ENCODE peak calls at places on chromosomes 7 and 10, in seven cellular contexts. Y is AG04449, B is esophagus squamous epithelium, C is SK-N-DZ, Q is NCI-H345, L is T-helper 1 cell, O is T-helper 2 cell. S is an unnamed sample.

GRCh38 chr7:105885386-105886111 is 9.2 kb upstream of the ATXN7L1 start:
- DNase-seq in C (no peak), B (no peak), O (no peak), Y (no peak), L (no peak), Q (peak; percentile 72), S (no peak)

GRCh38 chr10:75959209-75959608 is 527.8 kb downstream of the LRMDA start:
- DNase-seq in L (no peak), Q (no peak), C (no peak), Y (peak; percentile 55), O (no peak), B (no peak), S (no peak)

GRCh38 chr7:30683839-30684238 is 1.6 kb upstream of the CRHR2 start:
- DNase-seq in C (no peak), Q (no peak), O (no peak), Y (no peak), B (no peak), L (no peak), S (no peak)

GRCh38 chr10:5948999-5949759 is 28.2 kb downstream of the IL15RA start:
- DNase-seq in L (no peak), C (peak; percentile 64), Y (no peak), Q (peak; percentile 8), O (peak; percentile 32), B (no peak), S (no peak)

GRCh38 chr7:121544726-121545125 is 148.6 kb upstream of the FAM3C start:
- DNase-seq in C (no peak), B (no peak), Q (no peak), Y (peak; percentile 73), O (peak; percentile 78), L (no peak), S (no peak)

GRCh38 chr10:110163841-110164240 is 43.6 kb upstream of the MXI1 start:
- DNase-seq in C (no peak), B (no peak), Q (no peak), Y (no peak), O (no peak), L (no peak), S (no peak)

GRCh38 chr10:119139464-119140067 is 25.9 kb downstream of the SFXN4 start:
- DNase-seq in O (peak; percentile 69), Q (peak; percentile 1), B (no peak), L (peak; percentile 33), Y (no peak), C (no peak), S (peak; percentile 8)

GRCh38 chr7:82358009-82358578 is 85.5 kb downstream of the CACNA2D1 start:
- DNase-seq in L (no peak), Q (no peak), C (no peak), B (no peak), O (no peak), Y (no peak), S (no peak)

GRCh38 chr10:110774069-110775021 is 97.4 kb upstream of the PDCD4 start:
- DNase-seq in Y (peak; percentile 9), Q (no peak), B (no peak), C (no peak), O (peak; percentile 98), L (no peak), S (no peak)

GRCh38 chr10:49613160-49613881 is 516 bp upstream of the CHAT start:
- DNase-seq in Q (no peak), C (peak; percentile 46), Y (no peak), B (no peak), O (no peak), L (no peak), S (no peak)

GRCh38 chr10:50990568-50991495 is 83.5 kb upstream of the PRKG1 start:
- DNase-seq in L (no peak), Q (peak; percentile 38), B (no peak), C (no peak), Y (peak; percentile 83), O (peak; percentile 12), S (no peak)

GRCh38 chr10:108582387-108582786 is 1340.9 kb downstream of the XPNPEP1 start:
- DNase-seq in C (no peak), B (no peak), O (no peak), Y (no peak), Q (no peak), L (no peak), S (no peak)

GRCh38 chr10:109974509-109975191 is 33.1 kb upstream of the ADD3 start:
- DNase-seq in L (no peak), O (no peak), Q (no peak), B (no peak), Y (no peak), C (peak; percentile 95), S (no peak)

S was measured in effector memory CD4-positive, alpha-beta T cell.